ENCODE peak calls at places on chromosomes 11 and 22, in four cellular contexts. A is fibroblast of lung, P is stomach, M is heart right ventricle. X is an unnamed sample. For H3K27me3 and H3K4me1, the result is how much of the 10 kb centered on the place peaks cover.

GRCh38 chr11:76783901-76784813 is 1.0 kb downstream of the TSKU start:
- DNase-seq in P (peak), A (peak), M (peak), X (peak)

GRCh38 chr11:1916132-1916985 is 3.1 kb upstream of the TNNT3 start:
- DNase-seq in P (no peak), M (peak), A (no peak), X (no peak)

GRCh38 chr11:129828301-129828836 is 12.7 kb downstream of the TMEM45B start:
- DNase-seq in P (peak), M (no peak), A (no peak), X (no peak)

GRCh38 chr11:67367014-67367835 is 6.2 kb downstream of the CLCF1 start:
- DNase-seq in M (no peak), A (peak), P (no peak), X (no peak)

GRCh38 chr22:21651521-21652009 is 9.5 kb downstream of the SDF2L1 start:
- DNase-seq in P (no peak), A (no peak), M (no peak), X (no peak)

GRCh38 chr11:5336331-5336730 is 7.0 kb downstream of the OR51B5 start:
- DNase-seq in M (no peak), A (peak), P (no peak), X (no peak)

GRCh38 chr11:1389932-1390587 is at the start of gene BRSK2:
- DNase-seq in A (no peak), M (peak), P (no peak), X (no peak)

GRCh38 chr22:49930596-49931412 is 12.4 kb downstream of the CRELD2 start:
- DNase-seq in P (peak), M (no peak), A (peak), X (peak)

GRCh38 chr22:29587938-29588699 is 7.2 kb upstream of the NIPSNAP1 start:
- DNase-seq in P (no peak), M (no peak), A (peak), X (no peak)

GRCh38 chr11:130118636-130119387 is 40.8 kb upstream of the ST14 start:
- DNase-seq in P (no peak), A (no peak), M (no peak), X (no peak)

GRCh38 chr22:26713823-26714449 is 56.5 kb downstream of the MIAT start:
- DNase-seq in P (no peak), A (peak), M (no peak), X (no peak)

GRCh38 chr11:19868281-19868821 is 155.7 kb downstream of the NAV2 start:
- DNase-seq in A (peak), M (no peak), P (no peak), X (peak)

GRCh38 chr11:21783954-21784353 is 408.9 kb upstream of the ANO5 start:
- DNase-seq in A (no peak), P (no peak), M (no peak), X (no peak)

DNA sequence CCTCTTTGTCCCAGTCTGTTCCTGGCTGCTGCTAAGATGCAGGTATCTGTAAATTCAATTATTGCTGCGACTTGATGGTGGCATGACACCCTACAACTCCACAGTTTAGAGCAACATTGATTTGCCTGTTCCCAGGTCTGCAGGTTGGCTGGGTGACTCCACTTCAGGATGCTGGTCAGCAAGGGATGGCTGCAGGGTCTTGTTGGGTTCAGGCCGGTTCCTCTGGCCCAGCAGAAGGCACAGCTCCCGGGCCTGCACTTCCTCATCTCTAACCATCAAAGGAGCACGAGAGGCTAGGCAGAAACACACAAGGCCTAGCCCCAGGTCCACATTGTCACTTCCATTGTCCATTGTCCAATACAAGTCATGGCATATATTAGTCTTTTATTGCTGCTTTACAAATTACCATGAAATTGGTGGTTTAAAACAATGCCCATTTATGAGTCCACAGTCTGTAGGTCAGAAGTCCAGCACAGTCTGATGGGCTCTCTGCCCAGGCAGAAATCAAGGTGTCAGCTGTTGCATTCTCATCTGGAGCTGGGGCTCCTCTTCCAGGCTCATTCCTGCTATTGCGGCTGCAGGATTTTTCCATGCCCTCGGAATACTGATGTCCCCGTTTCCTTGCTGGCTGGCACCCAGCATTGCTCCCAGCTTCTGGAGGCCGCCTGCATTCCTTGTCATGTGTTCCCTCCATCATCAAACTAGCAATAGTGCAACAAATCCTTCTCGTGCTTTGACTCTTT is 96.6 kb upstream of the LMO1 start:
- DNase-seq in P (no peak), A (no peak), M (no peak), X (no peak)
- TF ChIP-seq CTCF in P (no peak), A (no peak), M (no peak), X (no peak)

GRCh38 chr11:111308140-111308539 is 9.8 kb downstream of the POU2AF3 start:
- DNase-seq in P (peak), M (no peak), A (no peak), X (no peak)
- H3K27me3 ChIP-seq in P (under half), M (under half), A (under half), X (under half)

GRCh38 chr22:39491696-39492095 is 10.4 kb upstream of the MIEF1 start:
- DNase-seq in M (no peak), A (no peak), P (no peak), X (no peak)
- H3K4me1 ChIP-seq in M (under half), A (under half), P (under half), X (under half)

GRCh38 chr11:65497141-65498041 is 1.5 kb upstream of the MALAT1 start:
- DNase-seq in P (peak), A (peak), M (peak), X (peak)
- TF ChIP-seq CTCF in P (no peak), A (no peak), M (no peak), X (no peak)

X was measured in left ventricle myocardium inferior.